ENCODE peak calls at places on chromosomes 16 and 17, in five cellular contexts. Y is A549, J is right atrium auricular region, Q is epithelial cell of esophagus, I is GM12878. T is an unnamed sample.
A peak's percentile ranks its signal among the peaks of the same experiment; 100 is the strongest.

GRCh38 chr16:72722552-72722951 is 325.4 kb downstream of the ZFHX3 start:
- DNase-seq in Y (no peak), J (no peak), Q (no peak), I (no peak), T (no peak)

GRCh38 chr17:49457564-49458535 is 37.2 kb upstream of the NGFR start:
- DNase-seq in Y (no peak), J (no peak), I (no peak), Q (no peak), T (no peak)

GRCh38 chr16:49756971-49757743 is 98.8 kb downstream of the ZNF423 start:
- DNase-seq in I (no peak), Y (no peak), Q (no peak), J (no peak), T (peak; percentile 9)

GRCh38 chr16:19851476-19851875 is 33.2 kb downstream of the GPRC5B start:
- DNase-seq in J (no peak), I (no peak), Q (no peak), Y (no peak), T (no peak)

GRCh38 chr17:17681187-17681743 is at the start of gene RAI1:
- DNase-seq in Y (peak; percentile 87), Q (peak; percentile 81), I (no peak), J (no peak), T (peak; percentile 76)

GRCh38 chr17:27456681-27457404 is 595 bp downstream of the KSR1 start:
- DNase-seq in I (no peak), J (no peak), Q (no peak), Y (no peak), T (no peak)

GRCh38 chr16:1492082-1492922 is 858 bp upstream of the TELO2 start:
- DNase-seq in Y (no peak), J (no peak), Q (no peak), I (no peak), T (no peak)

GRCh38 chr16:4244254-4244812 is 2.5 kb upstream of the SRL start:
- DNase-seq in J (no peak), I (no peak), Y (no peak), Q (peak; percentile 30), T (peak; percentile 61)

GRCh38 chr17:549197-550040 is 165.2 kb downstream of the VPS53 start:
- DNase-seq in I (no peak), Y (no peak), Q (no peak), J (no peak), T (no peak)

GRCh38 chr17:7440823-7441174 is 1.5 kb downstream of the FGF11 start:
- DNase-seq in Q (peak; percentile 33), J (no peak), Y (no peak), I (no peak), T (peak; percentile 58)

GRCh38 chr16:72645526-72645925 is 402.4 kb downstream of the ZFHX3 start:
- DNase-seq in Q (no peak), Y (no peak), I (no peak), J (no peak), T (no peak)

GRCh38 chr17:16929281-16929680 is 42.6 kb downstream of the TNFRSF13B start:
- DNase-seq in I (no peak), Y (no peak), Q (no peak), J (no peak), T (no peak)

GRCh38 chr16:70700101-70701020 is 14.5 kb upstream of the MTSS2 start:
- DNase-seq in I (no peak), Y (no peak), J (no peak), Q (peak; percentile 87), T (no peak)

GRCh38 chr16:17939052-17939673 is 397.4 kb downstream of the NPIPA8 start:
- DNase-seq in Q (no peak), Y (no peak), I (no peak), J (no peak), T (no peak)

GRCh38 chr16:60337671-60338070 is 1603.6 kb upstream of the GOT2 start:
- DNase-seq in I (no peak), J (no peak), Y (no peak), Q (no peak), T (no peak)

GRCh38 chr17:73592079-73592415 is 52.2 kb downstream of the SDK2 start:
- DNase-seq in Q (no peak), I (no peak), J (no peak), Y (no peak), T (no peak)

GRCh38 chr17:13346081-13346533 is 255.6 kb downstream of the HS3ST3A1 start:
- DNase-seq in Q (peak; percentile 45), I (no peak), J (no peak), Y (no peak), T (peak; percentile 99)

GRCh38 chr16:4936991-4937781 is at the start of gene PPL:
- DNase-seq in Y (peak; percentile 73), I (no peak), Q (peak; percentile 73), J (no peak), T (peak; percentile 86)

GRCh38 chr17:34706029-34706428 is 126.6 kb downstream of the TMEM132E start:
- DNase-seq in I (no peak), Q (peak; percentile 8), Y (no peak), J (no peak), T (peak; percentile 13)

GRCh38 chr16:4501071-4501478 is 24.9 kb downstream of the HMOX2 start:
- DNase-seq in I (no peak), Y (no peak), Q (no peak), J (no peak), T (no peak)

GRCh38 chr17:15293558-15293957 is 28.4 kb upstream of the PMP22 start:
- DNase-seq in I (no peak), J (no peak), Y (no peak), Q (no peak), T (no peak)

GRCh38 chr17:11628374-11628773 is 30.1 kb downstream of the DNAH9 start:
- DNase-seq in J (no peak), Q (no peak), I (no peak), Y (peak; percentile 25), T (no peak)
- TF ChIP-seq CTCF in J (no peak), Q (no peak), I (no peak), Y (no peak), T (peak; percentile 24)

DNA sequence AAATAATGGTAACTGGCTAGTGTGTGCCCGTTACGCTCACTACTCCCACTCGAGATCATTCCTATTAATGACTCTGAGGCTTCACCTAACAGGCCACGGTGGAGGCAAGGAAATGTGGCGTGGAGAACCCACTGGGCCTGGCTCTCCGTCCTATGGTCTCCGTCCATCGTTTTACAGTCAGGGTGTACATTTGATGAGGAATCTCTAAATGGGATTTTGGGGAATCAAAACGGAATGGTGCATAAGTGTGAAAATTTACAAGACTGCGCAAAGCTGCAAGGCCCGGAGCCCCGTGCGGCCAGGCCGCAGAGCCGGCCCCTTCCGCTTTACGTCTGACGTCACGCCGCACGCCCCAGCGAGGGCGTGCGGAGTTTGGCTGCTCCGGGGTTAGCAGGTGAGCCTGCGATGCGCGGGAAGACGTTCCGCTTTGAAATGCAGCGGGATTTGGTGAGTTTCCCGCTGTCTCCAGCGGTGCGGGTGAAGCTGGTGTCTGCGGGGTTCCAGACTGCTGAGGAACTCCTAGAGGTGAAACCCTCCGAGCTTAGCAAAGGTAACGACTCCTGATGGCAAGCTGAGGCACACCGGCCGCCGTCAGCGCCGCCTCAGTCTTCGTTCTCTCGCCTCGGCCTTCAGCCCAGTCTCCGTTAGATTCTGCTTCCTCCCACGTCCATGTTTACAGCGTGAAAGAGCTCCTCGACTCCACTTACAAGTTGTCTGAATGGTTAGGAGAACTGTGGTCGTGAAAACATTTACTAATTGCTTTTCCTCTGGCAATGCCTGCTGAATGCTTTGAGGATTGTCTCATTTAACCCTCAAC is at the start of gene RAD51C:
- DNase-seq in J (peak; percentile 83), Q (peak; percentile 82), I (peak; percentile 67), Y (peak; percentile 93), T (peak; percentile 84)
- TF ChIP-seq CTCF in J (no peak), Q (peak; percentile 10), I (no peak), Y (no peak), T (no peak)

GRCh38 chr16:79776243-79776884 is 175.8 kb upstream of the MAF start:
- DNase-seq in I (no peak), Q (peak; percentile 59), J (no peak), Y (no peak), T (no peak)
- TF ChIP-seq CTCF in I (no peak), Q (peak; percentile 24), J (no peak), Y (no peak), T (no peak)

DNA sequence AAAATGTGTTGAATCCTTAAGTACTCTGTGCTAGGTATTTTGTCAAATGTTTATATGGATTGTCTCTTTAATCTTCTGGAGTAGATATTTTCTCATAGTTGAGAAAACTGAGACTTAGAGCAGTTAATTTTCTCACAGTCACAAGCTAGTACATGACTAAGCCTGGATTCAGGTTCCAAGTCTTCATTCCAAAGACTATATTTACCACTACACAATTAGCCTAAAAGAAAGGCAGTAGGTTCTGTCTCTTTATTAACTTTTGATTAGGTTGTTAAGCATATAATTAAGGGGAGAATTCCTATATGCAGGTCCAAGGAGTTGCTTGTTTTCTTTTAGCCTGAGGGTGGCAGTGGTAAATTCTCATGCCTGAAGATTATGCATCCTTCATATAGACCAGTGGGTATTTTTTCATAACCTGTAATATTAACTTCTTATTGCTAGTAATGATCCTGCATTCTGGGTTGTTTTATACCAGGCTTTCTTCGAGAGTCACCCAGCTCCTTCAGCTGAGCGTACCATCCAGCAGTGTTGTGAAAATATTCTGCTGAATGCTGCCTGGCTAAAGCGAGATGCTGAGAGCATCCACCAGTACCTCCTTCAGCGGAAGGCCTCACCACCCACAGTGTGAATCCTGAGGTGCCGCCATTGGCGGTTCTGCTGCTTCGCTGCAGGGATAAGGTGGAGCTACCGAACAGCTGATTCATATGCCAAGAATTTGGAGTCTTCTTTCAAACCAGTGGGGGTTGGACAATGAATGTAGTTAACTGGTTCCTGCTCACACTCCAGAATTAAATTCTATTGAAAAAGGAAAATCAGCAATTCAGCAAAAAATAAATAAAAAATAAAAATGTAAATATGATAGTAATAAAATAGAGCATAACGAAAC is 28.2 kb upstream of the KPNB1 start:
- DNase-seq in J (no peak), Y (peak; percentile 88), I (no peak), Q (peak; percentile 92), T (peak; percentile 87)
- TF ChIP-seq CTCF in J (peak; percentile 10), Y (peak; percentile 27), I (no peak), Q (no peak), T (no peak)